ENCODE peak calls at places on chromosomes 6 and 20, in six cellular contexts. A is colonic mucosa, U is breast epithelium, L is sigmoid colon, R is GM12865, Q is adrenal gland. Z is an unnamed sample.

GRCh38 chr20:41563087-41563486 is 55.1 kb downstream of the CHD6 start:
- DNase-seq in A (no peak), U (no peak), L (no peak), R (peak), Q (no peak), Z (peak)

GRCh38 chr6:146582857-146583256 is 15.9 kb upstream of the ADGB start:
- DNase-seq in A (peak), U (no peak), L (peak), R (no peak), Q (peak), Z (peak)

GRCh38 chr6:25934735-25935313 is 4.3 kb upstream of the SLC17A2 start:
- DNase-seq in A (no peak), U (no peak), L (no peak), R (no peak), Q (no peak), Z (peak)

GRCh38 chr6:155246825-155247224 is 17.0 kb upstream of the CLDN20 start:
- DNase-seq in A (no peak), U (no peak), L (no peak), R (no peak), Q (no peak), Z (no peak)

GRCh38 chr6:1856381-1856780 is 246.7 kb downstream of the FOXC1 start:
- DNase-seq in A (peak), U (no peak), L (no peak), R (peak), Q (peak), Z (peak)

GRCh38 chr6:166553563-166554271 is 32.8 kb downstream of the RAMACL start:
- DNase-seq in A (peak), U (no peak), L (peak), R (no peak), Q (no peak), Z (peak)

GRCh38 chr6:110615723-110616122 is 139.3 kb upstream of the SLC22A16 start:
- DNase-seq in A (no peak), U (no peak), L (no peak), R (no peak), Q (no peak), Z (no peak)

GRCh38 chr6:33896391-33897192 is 92.8 kb upstream of the MLN start:
- DNase-seq in A (no peak), U (no peak), L (no peak), R (no peak), Q (no peak), Z (peak)

GRCh38 chr6:27977387-27977786 is 20.3 kb downstream of the OR2B6 start:
- DNase-seq in A (no peak), U (no peak), L (no peak), R (no peak), Q (no peak), Z (no peak)

GRCh38 chr6:68756454-68757375 is 121.6 kb downstream of the ADGRB3 start:
- DNase-seq in A (no peak), U (no peak), L (no peak), R (no peak), Q (no peak), Z (no peak)

GRCh38 chr6:63553208-63553607 is 19.1 kb upstream of the LOC128125822 start:
- DNase-seq in A (no peak), U (no peak), L (no peak), R (peak), Q (no peak), Z (no peak)

GRCh38 chr20:5974531-5974930 is 24.1 kb downstream of the MCM8 start:
- DNase-seq in A (no peak), U (no peak), L (no peak), R (no peak), Q (no peak), Z (peak)

GRCh38 chr20:49276201-49276894 is 1.5 kb downstream of the ZNFX1 start:
- DNase-seq in A (no peak), U (no peak), L (no peak), R (peak), Q (peak), Z (peak)

GRCh38 chr6:25057121-25057520 is 121.4 kb upstream of the RIPOR2 start:
- DNase-seq in A (no peak), U (no peak), L (no peak), R (no peak), Q (no peak), Z (no peak)

GRCh38 chr20:57594092-57594911 is 25.9 kb downstream of the ZBP1 start:
- DNase-seq in A (no peak), U (no peak), L (peak), R (peak), Q (no peak), Z (peak)

GRCh38 chr6:33010356-33010755 is 965 bp upstream of the HLA-DOA start:
- DNase-seq in A (no peak), U (no peak), L (no peak), R (no peak), Q (no peak), Z (no peak)

GRCh38 chr20:22805219-22805618 is 220.8 kb upstream of the FOXA2 start:
- DNase-seq in A (no peak), U (no peak), L (no peak), R (no peak), Q (peak), Z (peak)

GRCh38 chr6:166466178-166467122 is 83.7 kb upstream of the MPC1 start:
- DNase-seq in A (no peak), U (no peak), L (no peak), R (no peak), Q (no peak), Z (peak)

GRCh38 chr6:52937908-52938307 is 28.4 kb upstream of the GSTA3 start:
- DNase-seq in A (no peak), U (peak), L (no peak), R (no peak), Q (peak), Z (peak)

GRCh38 chr20:41141153-41141815 is 3.9 kb downstream of the PLCG1 start:
- DNase-seq in A (no peak), U (no peak), L (peak), R (no peak), Q (no peak), Z (peak)

GRCh38 chr20:62918830-62919229 is 7.5 kb downstream of the DIDO1 start:
- DNase-seq in A (no peak), U (no peak), L (no peak), R (peak), Q (no peak), Z (no peak)

GRCh38 chr6:63267828-63268227 is 52.0 kb downstream of the LGSN start:
- DNase-seq in A (no peak), U (no peak), L (no peak), R (no peak), Q (no peak), Z (no peak)

GRCh38 chr6:128443553-128443952 is 76.8 kb downstream of the PTPRK start:
- DNase-seq in A (no peak), U (no peak), L (no peak), R (no peak), Q (no peak), Z (no peak)

GRCh38 chr6:16964553-16965499 is 137.0 kb upstream of the STMND1 start:
- DNase-seq in A (peak), U (peak), L (peak), R (peak), Q (peak), Z (peak)

GRCh38 chr6:25962368-25963127 is at the start of gene TRIM38:
- DNase-seq in A (peak), U (peak), L (peak), R (peak), Q (peak), Z (peak)

GRCh38 chr6:50819906-50820589 is 1.4 kb downstream of the TFAP2B start:
- DNase-seq in A (no peak), U (peak), L (no peak), R (no peak), Q (no peak), Z (no peak)

GRCh38 chr20:35240914-35241293 is 14.4 kb downstream of the MMP24 start:
- DNase-seq in A (no peak), U (no peak), L (no peak), R (no peak), Q (no peak), Z (no peak)

GRCh38 chr20:922781-923180 is 6.6 kb upstream of the ANGPT4 start:
- DNase-seq in A (no peak), U (no peak), L (no peak), R (no peak), Q (no peak), Z (no peak)

GRCh38 chr6:158631678-158632537 is 12.6 kb downstream of the DYNLT1 start:
- DNase-seq in A (peak), U (no peak), L (peak), R (no peak), Q (peak), Z (peak)

GRCh38 chr6:167678102-167679101 is 148.3 kb upstream of the AFDN start:
- DNase-seq in A (peak), U (no peak), L (peak), R (no peak), Q (no peak), Z (no peak)
- H3K4me3 ChIP-seq in A (peak), U (peak), L (peak), R (no peak), Q (no peak), Z (no peak)

GRCh38 chr6:111794300-111794699 is 79.0 kb downstream of the FYN start:
- DNase-seq in A (no peak), U (no peak), L (no peak), R (no peak), Q (no peak), Z (no peak)
- TF ChIP-seq CTCF in A (no peak), U (no peak), L (no peak), R (no peak), Q (no peak), Z (no peak)

GRCh38 chr6:117345292-117345610 is 79.9 kb downstream of the VGLL2 start:
- DNase-seq in A (no peak), U (no peak), L (no peak), R (no peak), Q (no peak), Z (no peak)

GRCh38 chr6:117346142-117346930 is 79.4 kb downstream of the ROS1 start:
- DNase-seq in A (no peak), U (no peak), L (no peak), R (no peak), Q (no peak), Z (peak)

GRCh38 chr6:117344444-117345291 is 79.3 kb downstream of the VGLL2 start:
- DNase-seq in A (no peak), U (no peak), L (no peak), R (no peak), Q (no peak), Z (no peak)
- H3K4me3 ChIP-seq in A (no peak), U (no peak), L (no peak), R (no peak), Q (no peak), Z (no peak)

DNA sequence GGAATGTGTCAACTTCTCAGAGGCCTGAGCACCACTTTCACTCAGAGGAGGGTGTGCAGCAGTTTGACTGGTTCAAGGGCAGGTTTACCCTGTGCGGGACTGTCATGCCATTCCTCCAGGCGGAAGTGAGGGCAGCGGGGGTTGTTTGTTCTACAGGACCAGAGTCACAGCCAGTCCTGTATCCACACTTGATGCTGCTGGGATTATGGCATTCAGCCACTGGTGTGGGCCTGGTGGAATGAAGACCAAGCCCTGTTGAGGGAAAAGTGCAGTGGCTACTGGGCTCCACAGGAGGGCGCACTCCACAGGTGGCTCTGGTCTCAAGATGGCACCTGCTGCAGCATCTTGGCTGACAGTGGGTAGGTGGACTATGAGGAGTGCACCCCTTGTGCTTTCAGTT is 14.8 kb downstream of the SEMG2 start:
- DNase-seq in A (no peak), U (no peak), L (no peak), R (peak), Q (no peak), Z (no peak)
- TF ChIP-seq CTCF in A (peak), U (no peak), L (no peak), R (peak), Q (no peak), Z (peak)

GRCh38 chr20:51196991-51197651 is 174.2 kb upstream of the KCNG1 start:
- DNase-seq in A (no peak), U (no peak), L (no peak), R (no peak), Q (no peak), Z (no peak)
- H3K4me3 ChIP-seq in A (no peak), U (no peak), L (no peak), R (no peak), Q (no peak), Z (no peak)

GRCh38 chr6:78513856-78514255 is 353.5 kb upstream of the IRAK1BP1 start:
- DNase-seq in A (no peak), U (no peak), L (no peak), R (peak), Q (no peak), Z (no peak)
- TF ChIP-seq CTCF in A (no peak), U (no peak), L (no peak), R (peak), Q (no peak), Z (no peak)

GRCh38 chr6:6711832-6712231 is 123.3 kb downstream of the LY86 start:
- DNase-seq in A (no peak), U (no peak), L (no peak), R (peak), Q (no peak), Z (no peak)

GRCh38 chr6:6714498-6715360 is 126.2 kb downstream of the LY86 start:
- DNase-seq in A (no peak), U (no peak), L (peak), R (no peak), Q (no peak), Z (no peak)

GRCh38 chr6:6712258-6712978 is 123.9 kb downstream of the LY86 start:
- DNase-seq in A (peak), U (no peak), L (no peak), R (peak), Q (peak), Z (peak)

GRCh38 chr6:6713660-6714446 is 125.3 kb downstream of the LY86 start:
- DNase-seq in A (no peak), U (no peak), L (peak), R (peak), Q (no peak), Z (peak)

DNA sequence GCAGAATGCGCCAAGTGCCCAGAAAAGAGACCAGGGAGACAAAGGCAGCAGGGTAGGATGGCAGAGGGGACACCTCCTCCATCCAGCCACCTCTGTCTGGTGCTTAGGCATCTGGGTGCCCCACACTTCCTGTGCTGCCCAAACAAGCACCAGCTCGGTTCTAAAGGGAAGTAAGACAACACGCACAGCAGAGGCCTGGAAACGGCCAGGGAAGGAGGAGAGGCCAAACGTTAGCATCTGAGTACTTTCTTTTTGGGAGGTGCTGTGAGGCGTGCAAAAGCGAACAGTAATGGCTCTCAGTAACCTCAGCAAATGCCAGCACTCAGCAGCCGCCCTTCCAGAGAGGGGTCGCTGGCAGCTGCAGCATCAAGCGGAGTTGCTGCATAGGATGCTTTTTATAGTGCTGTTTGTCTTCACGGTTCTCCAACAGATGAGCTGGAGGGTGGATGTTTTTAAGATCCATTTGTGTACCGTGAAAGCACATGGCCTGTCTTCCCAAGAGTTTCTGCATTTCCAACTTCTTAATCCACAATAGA is 124.5 kb downstream of the LY86 start:
- DNase-seq in A (no peak), U (no peak), L (no peak), R (peak), Q (no peak), Z (peak)
- H3K4me3 ChIP-seq in A (no peak), U (no peak), L (no peak), R (no peak), Q (no peak), Z (no peak)

GRCh38 chr20:33945391-33946079 is 48.2 kb upstream of the RALY start:
- DNase-seq in A (no peak), U (no peak), L (no peak), R (no peak), Q (no peak), Z (peak)

GRCh38 chr20:33951171-33951570 is 42.5 kb upstream of the RALY start:
- DNase-seq in A (no peak), U (no peak), L (no peak), R (no peak), Q (no peak), Z (no peak)

GRCh38 chr20:33948480-33948879 is 45.2 kb upstream of the RALY start:
- DNase-seq in A (no peak), U (no peak), L (no peak), R (peak), Q (no peak), Z (no peak)

GRCh38 chr20:33944914-33945313 is 48.8 kb upstream of the RALY start:
- DNase-seq in A (no peak), U (no peak), L (no peak), R (no peak), Q (no peak), Z (no peak)

DNA sequence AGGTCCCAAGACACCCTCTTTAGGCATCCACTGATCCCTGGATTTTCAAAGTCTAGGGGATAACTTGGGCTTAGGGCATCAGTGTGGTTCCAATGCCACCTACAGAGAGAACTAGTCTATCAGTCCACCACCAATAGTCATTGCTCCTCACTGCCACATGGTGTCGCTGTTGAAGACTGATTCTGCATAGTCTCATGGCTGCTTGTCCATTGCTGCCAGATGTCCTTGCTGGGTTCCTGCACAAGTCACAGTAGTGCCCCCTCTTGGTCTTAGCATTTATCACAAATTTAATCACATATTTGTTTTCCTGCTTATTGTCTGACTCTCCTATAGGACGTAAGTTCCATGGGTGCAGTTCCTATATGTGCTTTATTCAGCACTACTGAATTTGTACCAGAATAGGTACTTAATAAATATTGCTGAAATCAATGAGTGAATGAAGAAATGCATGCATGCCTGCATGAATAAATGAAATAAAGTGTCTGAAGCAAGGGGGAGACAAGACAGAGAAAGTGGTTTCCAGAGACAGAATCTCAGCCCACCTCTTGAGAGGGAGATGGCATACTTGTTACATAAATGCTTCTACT is 45.9 kb upstream of the RALY start:
- DNase-seq in A (peak), U (no peak), L (no peak), R (peak), Q (peak), Z (peak)
- TF ChIP-seq CTCF in A (peak), U (no peak), L (no peak), R (peak), Q (no peak), Z (peak)

GRCh38 chr6:135161996-135162395 is 19.1 kb upstream of the MYB start:
- DNase-seq in A (no peak), U (no peak), L (no peak), R (peak), Q (no peak), Z (no peak)
- H3K4me3 ChIP-seq in A (no peak), U (no peak), L (no peak), R (peak), Q (no peak), Z (no peak)

GRCh38 chr6:79094938-79095337 is 16.9 kb upstream of the PHIP start:
- DNase-seq in A (no peak), U (no peak), L (no peak), R (no peak), Q (no peak), Z (no peak)

GRCh38 chr6:79084693-79085092 is 6.6 kb upstream of the PHIP start:
- DNase-seq in A (no peak), U (no peak), L (no peak), R (no peak), Q (no peak), Z (peak)

DNA sequence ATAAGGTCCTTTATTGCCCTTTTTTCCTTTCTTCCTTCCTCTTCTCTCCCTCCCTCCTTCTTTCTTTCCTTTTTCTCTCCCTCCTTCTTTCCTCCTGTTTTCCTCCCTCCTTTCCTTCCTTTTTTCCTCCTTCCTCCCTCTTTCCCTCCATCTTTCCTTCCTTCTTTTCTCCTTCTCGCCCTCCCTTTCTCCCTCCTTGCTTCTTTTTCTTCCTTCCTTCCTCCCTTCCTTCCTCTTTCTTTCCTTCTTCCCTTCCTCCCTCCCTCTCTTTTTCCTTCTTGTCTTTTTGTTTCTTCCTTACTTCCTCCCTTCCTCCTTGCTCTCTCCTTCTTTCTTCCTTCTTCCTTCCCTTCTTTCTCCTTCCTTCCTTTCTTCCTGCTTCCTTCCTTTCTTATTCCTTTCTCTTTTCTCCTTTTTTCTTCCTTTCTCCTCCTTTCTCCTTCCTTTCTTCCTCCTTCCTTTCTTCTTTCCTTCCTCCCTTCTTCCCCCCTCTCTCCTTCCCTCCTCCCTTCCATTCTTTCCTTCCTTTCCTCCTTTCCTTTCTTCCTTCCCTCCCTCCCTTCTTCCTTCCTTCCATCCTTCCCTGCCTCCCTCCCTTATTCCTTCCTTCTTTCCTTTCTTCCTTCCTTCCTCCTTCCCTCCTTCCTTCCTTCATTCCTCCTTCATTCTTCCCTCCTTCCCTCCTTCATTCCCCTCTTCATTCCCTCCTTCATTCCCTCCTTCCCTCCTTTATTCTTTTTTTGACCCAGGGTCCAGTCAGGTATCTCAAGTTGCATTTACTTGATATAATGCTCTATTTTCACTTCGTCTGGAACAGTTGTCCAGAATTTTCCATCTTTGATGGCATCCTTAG is 11.7 kb upstream of the PHIP start:
- DNase-seq in A (no peak), U (no peak), L (no peak), R (no peak), Q (no peak), Z (no peak)
- TF ChIP-seq CTCF in A (no peak), U (no peak), L (no peak), R (no peak), Q (no peak), Z (no peak)